ENCODE peak calls at places on chromosomes 7 and 10, in nine cellular contexts. One of them, this sample, is unnamed.

GRCh38 chr10:133318494-133319127 is 9.9 kb downstream of the ZNF511 start:
- DNase-seq in neuronal stem cell: no peak
- DNase-seq in hepatocyte: peak; percentile 83
- DNase-seq in A673: peak; percentile 85
- DNase-seq in K562: peak; percentile 60
- DNase-seq in left lung: peak; percentile 93
- DNase-seq in heart left ventricle: peak; percentile 82
- DNase-seq in GM23248: peak; percentile 77
- DNase-seq in cardiac muscle cell: peak; percentile 65
- DNase-seq in this sample: no peak

GRCh38 chr10:60816624-60817023 is 38.3 kb downstream of the CDK1 start:
- DNase-seq in A673: peak; percentile 90
- DNase-seq in neuronal stem cell: peak; percentile 65
- DNase-seq in hepatocyte: peak; percentile 92
- DNase-seq in K562: peak; percentile 89
- DNase-seq in cardiac muscle cell: peak; percentile 94
- DNase-seq in left lung: no peak
- DNase-seq in heart left ventricle: no peak
- DNase-seq in GM23248: peak; percentile 93
- DNase-seq in this sample: no peak

GRCh38 chr10:15293862-15294835 is 76.9 kb downstream of the FAM171A1 start:
- DNase-seq in hepatocyte: no peak
- DNase-seq in cardiac muscle cell: peak; percentile 41
- DNase-seq in A673: peak; percentile 51
- DNase-seq in GM23248: peak; percentile 63
- DNase-seq in K562: no peak
- DNase-seq in neuronal stem cell: no peak
- DNase-seq in heart left ventricle: no peak
- DNase-seq in left lung: no peak
- DNase-seq in this sample: no peak

GRCh38 chr10:84401838-84402611 is 73.6 kb downstream of the CCSER2 start:
- DNase-seq in GM23248: no peak
- DNase-seq in hepatocyte: no peak
- DNase-seq in neuronal stem cell: no peak
- DNase-seq in K562: no peak
- DNase-seq in cardiac muscle cell: no peak
- DNase-seq in left lung: no peak
- DNase-seq in A673: no peak
- DNase-seq in heart left ventricle: no peak
- DNase-seq in this sample: no peak

GRCh38 chr7:25672476-25672875 is 444.2 kb upstream of the NPVF start:
- DNase-seq in A673: no peak
- DNase-seq in left lung: no peak
- DNase-seq in cardiac muscle cell: no peak
- DNase-seq in neuronal stem cell: no peak
- DNase-seq in K562: no peak
- DNase-seq in heart left ventricle: no peak
- DNase-seq in hepatocyte: no peak
- DNase-seq in GM23248: no peak
- DNase-seq in this sample: no peak

GRCh38 chr10:96473866-96474265 is 39.9 kb downstream of the TLL2 start:
- DNase-seq in heart left ventricle: no peak
- DNase-seq in neuronal stem cell: peak; percentile 39
- DNase-seq in hepatocyte: no peak
- DNase-seq in left lung: no peak
- DNase-seq in GM23248: no peak
- DNase-seq in cardiac muscle cell: no peak
- DNase-seq in A673: peak; percentile 88
- DNase-seq in K562: no peak
- DNase-seq in this sample: no peak

GRCh38 chr10:4396401-4397283 is 429.4 kb upstream of the AKR1E2 start:
- DNase-seq in neuronal stem cell: no peak
- DNase-seq in K562: no peak
- DNase-seq in hepatocyte: peak; percentile 7
- DNase-seq in cardiac muscle cell: no peak
- DNase-seq in A673: no peak
- DNase-seq in heart left ventricle: no peak
- DNase-seq in GM23248: no peak
- DNase-seq in left lung: no peak
- DNase-seq in this sample: no peak

GRCh38 chr7:143238289-143238995 is 16.6 kb downstream of the TAS2R40 start:
- DNase-seq in neuronal stem cell: no peak
- DNase-seq in GM23248: no peak
- DNase-seq in heart left ventricle: no peak
- DNase-seq in K562: no peak
- DNase-seq in hepatocyte: no peak
- DNase-seq in cardiac muscle cell: no peak
- DNase-seq in left lung: no peak
- DNase-seq in A673: no peak
- DNase-seq in this sample: no peak

GRCh38 chr7:124762611-124763143 is 2.9 kb downstream of the GPR37 start:
- DNase-seq in heart left ventricle: no peak
- DNase-seq in left lung: no peak
- DNase-seq in A673: no peak
- DNase-seq in GM23248: no peak
- DNase-seq in K562: no peak
- DNase-seq in cardiac muscle cell: no peak
- DNase-seq in hepatocyte: peak; percentile 20
- DNase-seq in neuronal stem cell: no peak
- DNase-seq in this sample: no peak

GRCh38 chr7:82605247-82605864 is 161.8 kb upstream of the CACNA2D1 start:
- DNase-seq in A673: peak; percentile 74
- DNase-seq in GM23248: peak; percentile 66
- DNase-seq in hepatocyte: peak; percentile 60
- DNase-seq in heart left ventricle: no peak
- DNase-seq in left lung: no peak
- DNase-seq in K562: peak; percentile 43
- DNase-seq in neuronal stem cell: peak; percentile 41
- DNase-seq in cardiac muscle cell: peak; percentile 72
- DNase-seq in this sample: no peak

GRCh38 chr10:60914676-60915075 is 29.3 kb downstream of the RHOBTB1 start:
- DNase-seq in cardiac muscle cell: peak; percentile 91
- DNase-seq in hepatocyte: no peak
- DNase-seq in heart left ventricle: no peak
- DNase-seq in left lung: no peak
- DNase-seq in K562: no peak
- DNase-seq in GM23248: peak; percentile 86
- DNase-seq in neuronal stem cell: no peak
- DNase-seq in A673: no peak
- DNase-seq in this sample: no peak

GRCh38 chr7:108282427-108282996 is 152.4 kb upstream of the LAMB4 start:
- DNase-seq in GM23248: no peak
- DNase-seq in cardiac muscle cell: peak; percentile 25
- DNase-seq in neuronal stem cell: no peak
- DNase-seq in K562: no peak
- DNase-seq in hepatocyte: no peak
- DNase-seq in left lung: no peak
- DNase-seq in A673: no peak
- DNase-seq in heart left ventricle: no peak
- DNase-seq in this sample: no peak

DNA sequence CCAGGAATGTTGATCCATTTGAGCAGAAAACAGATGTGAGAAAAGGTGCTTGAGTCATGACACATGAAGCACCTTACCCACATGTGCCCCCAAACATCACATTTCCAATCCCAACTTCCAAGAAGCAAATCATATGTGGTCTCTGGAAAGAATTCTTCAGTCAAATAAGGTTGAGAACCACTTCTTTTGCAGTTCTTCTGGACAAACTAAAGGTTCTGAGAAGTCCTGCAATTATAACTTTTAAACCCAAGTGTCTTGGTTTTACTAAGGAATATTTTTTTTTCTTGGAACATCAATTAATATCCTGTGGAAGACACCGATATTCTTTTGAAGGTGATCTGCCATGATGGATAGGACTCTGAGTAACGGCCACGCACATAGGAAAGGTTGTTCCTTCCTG is 151.3 kb downstream of the MYOF start:
- DNase-seq in K562: no peak
- DNase-seq in cardiac muscle cell: no peak
- DNase-seq in left lung: no peak
- DNase-seq in A673: no peak
- DNase-seq in GM23248: no peak
- DNase-seq in neuronal stem cell: no peak
- DNase-seq in heart left ventricle: no peak
- DNase-seq in hepatocyte: no peak
- DNase-seq in this sample: no peak
- H3K36me3 ChIP-seq in K562: no peaks in the 10 kb centered on the region
- H3K36me3 ChIP-seq in cardiac muscle cell: no peaks in the 10 kb centered on the region
- H3K36me3 ChIP-seq in left lung: no peaks in the 10 kb centered on the region
- H3K36me3 ChIP-seq in A673: no peaks in the 10 kb centered on the region
- H3K36me3 ChIP-seq in GM23248: peaks cover 92% of the 10 kb centered on the region
- H3K36me3 ChIP-seq in neuronal stem cell: no peaks in the 10 kb centered on the region
- H3K36me3 ChIP-seq in heart left ventricle: peaks cover 70% of the 10 kb centered on the region
- H3K36me3 ChIP-seq in hepatocyte: no peaks in the 10 kb centered on the region
- H3K36me3 ChIP-seq in this sample: peaks cover 26% of the 10 kb centered on the region

GRCh38 chr7:1065263-1066260 is 21.2 kb downstream of the GPR146 start:
- DNase-seq in GM23248: peak; percentile 88
- DNase-seq in A673: peak; percentile 83
- DNase-seq in K562: peak; percentile 88
- DNase-seq in neuronal stem cell: no peak
- DNase-seq in cardiac muscle cell: peak; percentile 83
- DNase-seq in left lung: peak; percentile 95
- DNase-seq in heart left ventricle: peak; percentile 93
- DNase-seq in hepatocyte: peak; percentile 89
- DNase-seq in this sample: no peak
- H3K4me1 ChIP-seq in GM23248: no peaks in the 10 kb centered on the region
- H3K4me1 ChIP-seq in A673: peaks cover 12% of the 10 kb centered on the region
- H3K4me1 ChIP-seq in K562: peaks cover 8% of the 10 kb centered on the region
- H3K4me1 ChIP-seq in neuronal stem cell: peaks cover 3% of the 10 kb centered on the region
- H3K4me1 ChIP-seq in cardiac muscle cell: peaks cover 4% of the 10 kb centered on the region
- H3K4me1 ChIP-seq in left lung: peaks cover 8% of the 10 kb centered on the region
- H3K4me1 ChIP-seq in heart left ventricle: peaks cover 5% of the 10 kb centered on the region
- H3K4me1 ChIP-seq in hepatocyte: peaks cover 14% of the 10 kb centered on the region
- H3K4me1 ChIP-seq in this sample: peaks cover 61% of the 10 kb centered on the region

GRCh38 chr10:21740989-21741388 is 207.0 kb downstream of the MLLT10 start:
- DNase-seq in GM23248: no peak
- DNase-seq in left lung: no peak
- DNase-seq in A673: no peak
- DNase-seq in K562: no peak
- DNase-seq in heart left ventricle: no peak
- DNase-seq in hepatocyte: no peak
- DNase-seq in neuronal stem cell: no peak
- DNase-seq in cardiac muscle cell: no peak
- DNase-seq in this sample: no peak

GRCh38 chr10:21746118-21746517 is 212.1 kb downstream of the MLLT10 start:
- DNase-seq in left lung: no peak
- DNase-seq in neuronal stem cell: no peak
- DNase-seq in K562: no peak
- DNase-seq in hepatocyte: no peak
- DNase-seq in A673: no peak
- DNase-seq in cardiac muscle cell: no peak
- DNase-seq in GM23248: no peak
- DNase-seq in heart left ventricle: no peak
- DNase-seq in this sample: no peak

GRCh38 chr10:21747809-21748208 is 213.8 kb downstream of the MLLT10 start:
- DNase-seq in neuronal stem cell: no peak
- DNase-seq in hepatocyte: no peak
- DNase-seq in heart left ventricle: no peak
- DNase-seq in K562: no peak
- DNase-seq in GM23248: no peak
- DNase-seq in cardiac muscle cell: no peak
- DNase-seq in A673: no peak
- DNase-seq in left lung: no peak
- DNase-seq in this sample: no peak

GRCh38 chr10:21742740-21743412 is 208.8 kb downstream of the MLLT10 start:
- DNase-seq in hepatocyte: no peak
- DNase-seq in GM23248: no peak
- DNase-seq in cardiac muscle cell: no peak
- DNase-seq in left lung: no peak
- DNase-seq in K562: no peak
- DNase-seq in heart left ventricle: no peak
- DNase-seq in neuronal stem cell: no peak
- DNase-seq in A673: no peak
- DNase-seq in this sample: no peak

GRCh38 chr10:21744223-21744622 is 210.2 kb downstream of the MLLT10 start:
- DNase-seq in cardiac muscle cell: no peak
- DNase-seq in GM23248: no peak
- DNase-seq in heart left ventricle: no peak
- DNase-seq in A673: no peak
- DNase-seq in neuronal stem cell: no peak
- DNase-seq in hepatocyte: no peak
- DNase-seq in left lung: no peak
- DNase-seq in K562: no peak
- DNase-seq in this sample: no peak
- H3K36me3 ChIP-seq in cardiac muscle cell: peaks cover 40% of the 10 kb centered on the region
- H3K36me3 ChIP-seq in GM23248: peaks cover 48% of the 10 kb centered on the region
- H3K36me3 ChIP-seq in heart left ventricle: peaks cover 47% of the 10 kb centered on the region
- H3K36me3 ChIP-seq in A673: peaks cover 40% of the 10 kb centered on the region
- H3K36me3 ChIP-seq in neuronal stem cell: peaks cover 19% of the 10 kb centered on the region
- H3K36me3 ChIP-seq in hepatocyte: no peaks in the 10 kb centered on the region
- H3K36me3 ChIP-seq in left lung: no peaks in the 10 kb centered on the region
- H3K36me3 ChIP-seq in K562: peaks cover 58% of the 10 kb centered on the region
- H3K36me3 ChIP-seq in this sample: peaks cover 64% of the 10 kb centered on the region

GRCh38 chr10:110850099-110850498 is 21.6 kb upstream of the PDCD4 start:
- DNase-seq in K562: no peak
- DNase-seq in hepatocyte: no peak
- DNase-seq in heart left ventricle: no peak
- DNase-seq in GM23248: no peak
- DNase-seq in A673: no peak
- DNase-seq in cardiac muscle cell: no peak
- DNase-seq in neuronal stem cell: no peak
- DNase-seq in left lung: no peak
- DNase-seq in this sample: no peak

GRCh38 chr10:110845756-110846620 is 25.7 kb upstream of the PDCD4 start:
- DNase-seq in heart left ventricle: no peak
- DNase-seq in cardiac muscle cell: no peak
- DNase-seq in left lung: no peak
- DNase-seq in GM23248: no peak
- DNase-seq in K562: no peak
- DNase-seq in hepatocyte: peak; percentile 72
- DNase-seq in A673: no peak
- DNase-seq in neuronal stem cell: no peak
- DNase-seq in this sample: no peak

GRCh38 chr10:110848106-110848505 is 23.6 kb upstream of the PDCD4 start:
- DNase-seq in hepatocyte: no peak
- DNase-seq in K562: no peak
- DNase-seq in GM23248: no peak
- DNase-seq in heart left ventricle: no peak
- DNase-seq in A673: no peak
- DNase-seq in neuronal stem cell: no peak
- DNase-seq in left lung: no peak
- DNase-seq in cardiac muscle cell: no peak
- DNase-seq in this sample: no peak

GRCh38 chr10:110845372-110845755 is 26.4 kb upstream of the PDCD4 start:
- DNase-seq in A673: no peak
- DNase-seq in neuronal stem cell: no peak
- DNase-seq in GM23248: no peak
- DNase-seq in left lung: no peak
- DNase-seq in cardiac muscle cell: no peak
- DNase-seq in hepatocyte: no peak
- DNase-seq in heart left ventricle: no peak
- DNase-seq in K562: no peak
- DNase-seq in this sample: no peak

DNA sequence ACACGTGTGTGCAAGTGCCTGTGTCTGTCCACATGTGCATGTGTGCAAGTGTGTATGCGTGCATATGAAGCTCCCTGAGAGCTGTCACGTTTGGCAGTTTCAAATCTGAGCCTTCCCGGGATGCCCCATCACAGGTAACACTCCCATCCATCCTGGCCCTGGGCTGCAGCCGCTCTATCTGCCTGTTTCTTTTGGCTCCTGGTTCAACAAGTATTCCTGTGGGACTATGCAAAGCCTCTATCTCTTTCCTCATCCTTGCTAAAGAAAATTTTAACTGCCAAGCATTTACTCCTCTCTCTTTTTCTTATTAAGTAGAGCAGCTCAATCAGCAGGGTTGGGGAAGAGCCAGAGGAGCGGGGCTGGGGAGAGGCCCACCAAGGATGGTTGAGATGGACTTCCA is 24.4 kb upstream of the PDCD4 start:
- DNase-seq in left lung: no peak
- DNase-seq in K562: no peak
- DNase-seq in GM23248: no peak
- DNase-seq in heart left ventricle: no peak
- DNase-seq in A673: no peak
- DNase-seq in neuronal stem cell: no peak
- DNase-seq in hepatocyte: no peak
- DNase-seq in cardiac muscle cell: no peak
- DNase-seq in this sample: no peak
- H3K4me1 ChIP-seq in left lung: peaks cover 4% of the 10 kb centered on the region
- H3K4me1 ChIP-seq in K562: no peaks in the 10 kb centered on the region
- H3K4me1 ChIP-seq in GM23248: peaks cover 5% of the 10 kb centered on the region
- H3K4me1 ChIP-seq in heart left ventricle: no peaks in the 10 kb centered on the region
- H3K4me1 ChIP-seq in A673: no peaks in the 10 kb centered on the region
- H3K4me1 ChIP-seq in neuronal stem cell: peaks cover 9% of the 10 kb centered on the region
- H3K4me1 ChIP-seq in hepatocyte: peaks cover 63% of the 10 kb centered on the region
- H3K4me1 ChIP-seq in cardiac muscle cell: peaks cover 8% of the 10 kb centered on the region
- H3K4me1 ChIP-seq in this sample: peaks cover 27% of the 10 kb centered on the region

This sample was measured in esophagus squamous epithelium.